ENCODE peak calls at places on chromosomes 4 and X, in eight cellular contexts. W, F, L, X, N, C, S and T are unnamed samples.

GRCh38 chr4:76589872-76590846 is 155.1 kb downstream of the SHROOM3 start:
- DNase-seq in C (no peak), X (no peak), W (no peak), L (no peak), S (peak), F (no peak), N (peak), T (no peak)

GRCh38 chr4:55398966-55399365 is 3.2 kb downstream of the TMEM165 start:
- DNase-seq in N (no peak), S (no peak), L (no peak), X (no peak), C (no peak), F (no peak), W (no peak), T (no peak)

GRCh38 chr4:70994387-70995099 is 1.1 kb downstream of the DCK start:
- DNase-seq in F (no peak), L (no peak), W (no peak), X (no peak), S (no peak), N (no peak), C (no peak), T (no peak)

GRCh38 chrX:74797338-74797887 is 127.8 kb downstream of the NEXMIF start:
- DNase-seq in S (no peak), F (no peak), L (no peak), N (no peak), X (no peak), C (no peak), W (no peak), T (no peak)

GRCh38 chr4:106019771-106020170 is 124.5 kb downstream of the NPNT start:
- DNase-seq in N (no peak), L (no peak), S (no peak), F (no peak), C (no peak), W (no peak), X (no peak), T (no peak)

GRCh38 chr4:183798921-183799307 is 106.2 kb upstream of the STOX2 start:
- DNase-seq in N (no peak), X (no peak), L (no peak), F (no peak), C (no peak), S (no peak), W (no peak), T (no peak)

GRCh38 chr4:143482753-143483362 is 30.6 kb upstream of the SMARCA5 start:
- DNase-seq in N (no peak), C (no peak), W (peak), S (peak), F (no peak), L (no peak), X (no peak), T (no peak)

GRCh38 chrX:135522878-135523693 is 2.6 kb downstream of the INTS6L start:
- DNase-seq in F (no peak), X (no peak), S (no peak), W (no peak), C (no peak), N (no peak), L (no peak), T (no peak)

GRCh38 chr4:101348367-101348827 is 1.1 kb upstream of the PPP3CA start:
- DNase-seq in S (peak), N (no peak), X (peak), W (peak), F (peak), C (no peak), L (no peak), T (no peak)

GRCh38 chr4:25861422-25861926 is 1.3 kb downstream of the SEL1L3 start:
- DNase-seq in W (no peak), L (no peak), N (no peak), X (no peak), F (no peak), C (no peak), S (no peak), T (no peak)

GRCh38 chr4:159410076-159410777 is 307.3 kb downstream of the RAPGEF2 start:
- DNase-seq in X (no peak), W (no peak), L (no peak), C (no peak), S (no peak), N (no peak), F (no peak), T (no peak)